ENCODE peak calls at places on chromosomes 5 and 9, in four cellular contexts. H is H9, K is neural progenitor cell, C is K562. V is an unnamed sample.

GRCh38 chr9:35521708-35522107 is 31.8 kb downstream of the RUSC2 start:
- DNase-seq in H (no peak), C (no peak), K (no peak), V (no peak)

GRCh38 chr9:121538221-121538620 is 38.6 kb upstream of the GGTA1 start:
- DNase-seq in H (peak; percentile 71), C (no peak), K (peak; percentile 31), V (peak; percentile 23)

GRCh38 chr5:66230551-66230950 is 86.5 kb downstream of the SREK1 start:
- DNase-seq in H (peak; percentile 67), K (no peak), C (no peak), V (no peak)

GRCh38 chr9:100992632-100993031 is 35.9 kb upstream of the PLPPR1 start:
- DNase-seq in C (no peak), H (no peak), K (no peak), V (no peak)

GRCh38 chr5:106376522-106376921 is 1294.2 kb downstream of the EFNA5 start:
- DNase-seq in C (no peak), K (no peak), H (no peak), V (no peak)

GRCh38 chr5:94893404-94894145 is 275.1 kb downstream of the SLF1 start:
- DNase-seq in H (no peak), K (peak; percentile 61), C (no peak), V (no peak)

GRCh38 chr5:57316798-57317327 is 143.0 kb downstream of the GPBP1 start:
- DNase-seq in H (no peak), C (no peak), K (no peak), V (no peak)

GRCh38 chr9:77846957-77847574 is 184.5 kb downstream of the GNAQ start:
- DNase-seq in C (no peak), K (no peak), H (no peak), V (no peak)

GRCh38 chr5:33379757-33380156 is 61.0 kb upstream of the TARS1 start:
- DNase-seq in C (no peak), K (peak; percentile 79), H (peak; percentile 64), V (no peak)

GRCh38 chr9:109409998-109410397 is 88.1 kb downstream of the PTPN3 start:
- DNase-seq in C (peak; percentile 48), H (peak; percentile 92), K (peak; percentile 61), V (no peak)

GRCh38 chr9:101508203-101508602 is 25.4 kb upstream of the RNF20 start:
- DNase-seq in H (no peak), K (no peak), C (no peak), V (no peak)

GRCh38 chr9:36597412-36598178 is 24.9 kb downstream of the MELK start:
- DNase-seq in K (peak; percentile 30), H (no peak), C (peak; percentile 32), V (peak; percentile 58)

GRCh38 chr5:141478321-141478945 is 2.7 kb downstream of the PCDHGC3 start:
- DNase-seq in C (no peak), K (no peak), H (peak; percentile 89), V (no peak)
- H3K9ac ChIP-seq in C (no peak overlapping the region), K (no peak overlapping the region), H (no peak overlapping the region), V (no peak overlapping the region)

GRCh38 chr5:158244882-158245281 is 385.9 kb upstream of the CLINT1 start:
- DNase-seq in H (no peak), K (no peak), C (no peak), V (no peak)
- H3K9ac ChIP-seq in H (no peak overlapping the region), K (no peak overlapping the region), C (no peak overlapping the region), V (no peak overlapping the region)

GRCh38 chr5:39500656-39501295 is 76.0 kb upstream of the DAB2 start:
- DNase-seq in C (no peak), H (no peak), K (no peak), V (no peak)

GRCh38 chr5:39502704-39503103 is 77.9 kb upstream of the DAB2 start:
- DNase-seq in K (no peak), C (no peak), H (no peak), V (no peak)

GRCh38 chr5:39498247-39498952 is 73.6 kb upstream of the DAB2 start:
- DNase-seq in C (no peak), H (no peak), K (no peak), V (no peak)

GRCh38 chr5:39503148-39503547 is 78.4 kb upstream of the DAB2 start:
- DNase-seq in C (no peak), K (no peak), H (no peak), V (no peak)

GRCh38 chr5:39501403-39501802 is 76.6 kb upstream of the DAB2 start:
- DNase-seq in C (no peak), K (no peak), H (no peak), V (no peak)
- H3K9ac ChIP-seq in C (no peak overlapping the region), K (no peak overlapping the region), H (no peak overlapping the region), V (no peak overlapping the region)

DNA sequence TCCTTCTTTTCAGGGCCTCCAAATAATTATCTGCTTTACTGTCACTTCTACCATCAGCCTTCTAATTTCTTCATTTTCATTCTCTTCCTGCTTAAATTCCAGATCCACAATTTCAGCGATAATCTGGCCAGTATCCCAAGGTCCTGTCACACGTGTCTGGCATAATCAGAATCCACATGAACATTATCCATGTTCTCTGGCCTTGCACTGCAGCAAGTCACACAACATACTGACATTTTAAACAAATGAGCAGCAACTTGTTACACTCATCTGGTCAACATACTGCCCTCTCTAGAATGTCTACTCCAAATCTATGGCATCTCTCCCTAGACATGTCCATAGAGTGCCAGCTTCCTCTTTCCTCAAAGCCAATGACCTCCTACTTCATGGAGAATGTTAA is 43.8 kb upstream of the RASEF start:
- DNase-seq in C (no peak), H (no peak), K (no peak), V (no peak)
- H3K9ac ChIP-seq in C (no peak overlapping the region), H (no peak overlapping the region), K (no peak overlapping the region), V (no peak overlapping the region)

DNA sequence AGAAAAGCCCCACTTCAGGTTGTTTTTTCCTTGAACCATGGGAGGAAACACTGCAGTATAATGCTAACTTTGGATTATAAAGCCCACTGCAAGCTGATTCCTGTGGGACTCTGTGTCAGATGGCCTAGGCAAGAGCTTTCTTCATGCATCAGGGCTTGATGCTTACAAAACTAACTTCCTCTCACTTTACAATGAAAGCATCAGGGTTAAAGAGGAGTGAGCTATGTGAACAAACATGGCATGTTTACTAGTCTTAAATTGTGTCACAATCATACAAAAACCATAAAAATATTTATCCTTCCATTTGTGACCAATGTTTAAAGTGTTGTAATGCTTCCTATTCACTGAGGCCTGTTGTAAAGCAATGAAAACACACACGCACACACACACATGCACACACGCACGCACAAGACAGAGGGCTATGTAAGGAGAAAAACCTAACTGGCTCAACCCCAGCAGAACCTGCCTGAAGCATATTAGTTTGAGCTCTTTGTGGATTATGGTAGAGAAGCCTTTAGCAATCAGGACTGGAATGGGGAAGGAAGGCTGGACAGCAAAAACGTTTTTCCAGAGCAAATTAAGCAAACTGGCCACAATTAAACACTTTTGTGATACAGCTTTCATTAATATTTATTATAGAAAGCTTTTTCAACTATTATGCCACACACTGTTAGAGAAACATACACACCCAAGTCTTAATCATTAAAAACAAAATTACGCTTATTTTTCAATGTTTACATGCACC is 122.2 kb downstream of the AUH start:
- DNase-seq in C (no peak), K (no peak), H (no peak), V (peak; percentile 15)
- H3K9ac ChIP-seq in C (no peak overlapping the region), K (no peak overlapping the region), H (no peak overlapping the region), V (no peak overlapping the region)

DNA sequence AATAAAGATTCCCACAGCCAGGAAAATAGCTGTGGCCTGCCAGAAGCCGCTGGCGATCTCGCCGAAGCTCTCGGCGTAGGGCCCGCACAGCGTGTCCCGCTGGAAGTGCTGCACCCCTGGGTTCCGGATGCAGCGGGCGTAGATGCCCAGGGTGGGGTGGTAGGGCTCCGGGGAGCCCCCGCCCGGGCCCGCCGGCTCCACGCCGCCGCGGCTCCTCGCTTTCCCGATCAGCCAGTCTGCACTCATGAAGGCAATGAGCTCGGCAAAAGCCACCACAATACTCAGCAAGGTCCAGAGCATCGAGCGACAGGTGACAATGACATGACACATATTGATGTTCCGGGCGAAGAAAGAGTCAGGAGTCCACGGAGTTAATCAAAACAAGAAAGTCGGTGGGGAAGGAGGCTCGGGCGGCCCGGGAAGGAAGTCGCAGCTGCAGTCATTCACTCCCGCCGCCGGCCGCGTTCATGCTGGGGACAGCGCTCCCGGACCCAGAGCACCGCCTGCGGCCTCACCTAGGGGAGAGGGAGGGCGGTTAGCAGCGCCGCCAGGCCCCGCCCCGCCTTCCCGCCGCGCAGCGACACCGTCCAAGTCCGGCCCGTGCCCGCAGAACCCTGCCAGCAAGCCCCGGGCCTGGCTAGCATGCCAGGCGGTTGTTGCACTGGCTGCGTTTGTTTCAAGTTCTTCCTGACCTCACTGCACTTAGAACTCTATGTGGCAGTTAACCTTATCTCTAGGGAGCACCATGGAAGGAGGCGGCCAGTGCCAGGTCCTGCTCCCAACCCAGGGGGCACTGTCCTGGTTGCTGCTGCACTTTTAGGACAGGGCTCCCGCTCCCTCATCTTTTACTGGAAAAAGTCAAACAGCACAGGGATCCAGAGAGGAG is 138.4 kb downstream of the LHFPL2 start:
- DNase-seq in H (peak; percentile 76), K (peak; percentile 70), C (peak; percentile 82), V (no peak)
- H3K9ac ChIP-seq in H (no peak overlapping the region), K (no peak overlapping the region), C (peak overlapping the region; percentile 59), V (no peak overlapping the region)

GRCh38 chr5:137995077-137995746 is 37.7 kb downstream of the FAM13B start:
- DNase-seq in K (no peak), C (peak; percentile 46), H (no peak), V (peak; percentile 6)
- H3K9ac ChIP-seq in K (no peak overlapping the region), C (peak overlapping the region; percentile 69), H (no peak overlapping the region), V (no peak overlapping the region)